ENCODE peak calls at places on chromosomes 4 and X, in nine cellular contexts. F, H, V, C, M, J, I, R and T are unnamed samples.

GRCh38 chr4:112857461-112857860 is 192.0 kb upstream of the ANK2 start:
- DNase-seq in F (no peak), H (no peak), V (peak; percentile 98), C (no peak), M (peak; percentile 48), J (no peak), I (peak; percentile 95), R (peak; percentile 7), T (no peak)

GRCh38 chr4:16785800-16786527 is 112.5 kb downstream of the LDB2 start:
- DNase-seq in F (no peak), H (no peak), V (no peak), C (no peak), M (no peak), J (no peak), I (no peak), R (no peak), T (no peak)

GRCh38 chrX:48531359-48531954 is 8.1 kb upstream of the TBC1D25 start:
- DNase-seq in F (no peak), H (no peak), V (peak; percentile 78), C (no peak), M (no peak), J (no peak), I (peak; percentile 75), R (peak; percentile 28), T (no peak)

GRCh38 chr4:84492290-84492689 is 6.8 kb downstream of the NKX6-1 start:
- DNase-seq in F (no peak), H (no peak), V (no peak), C (no peak), M (no peak), J (no peak), I (no peak), R (no peak), T (no peak)

GRCh38 chrX:68684919-68685304 is 37.4 kb downstream of the STARD8 start:
- DNase-seq in F (no peak), H (no peak), V (no peak), C (no peak), M (no peak), J (no peak), I (no peak), R (no peak), T (no peak)

GRCh38 chrX:151396042-151396826 is 772 bp upstream of the VMA21 start:
- DNase-seq in F (peak; percentile 48), H (peak; percentile 8), V (peak; percentile 35), C (peak; percentile 54), M (no peak), J (peak; percentile 49), I (no peak), R (no peak), T (no peak)

GRCh38 chr4:187501731-187502130 is 493.8 kb upstream of the ZFP42 start:
- DNase-seq in F (no peak), H (no peak), V (no peak), C (no peak), M (no peak), J (no peak), I (no peak), R (no peak), T (no peak)

GRCh38 chrX:119045884-119046283 is 26.9 kb upstream of the CT47C1 start:
- DNase-seq in F (no peak), H (no peak), V (no peak), C (no peak), M (no peak), J (no peak), I (peak; percentile 14), R (no peak), T (no peak)

GRCh38 chrX:152428596-152428995 is 22.5 kb downstream of the GABRA3 start:
- DNase-seq in F (no peak), H (no peak), V (no peak), C (no peak), M (no peak), J (no peak), I (no peak), R (no peak), T (no peak)

GRCh38 chr4:41257257-41257900 is 651 bp downstream of the UCHL1 start:
- DNase-seq in F (no peak), H (peak; percentile 8), V (no peak), C (peak; percentile 55), M (no peak), J (peak; percentile 79), I (no peak), R (peak; percentile 24), T (no peak)

DNA sequence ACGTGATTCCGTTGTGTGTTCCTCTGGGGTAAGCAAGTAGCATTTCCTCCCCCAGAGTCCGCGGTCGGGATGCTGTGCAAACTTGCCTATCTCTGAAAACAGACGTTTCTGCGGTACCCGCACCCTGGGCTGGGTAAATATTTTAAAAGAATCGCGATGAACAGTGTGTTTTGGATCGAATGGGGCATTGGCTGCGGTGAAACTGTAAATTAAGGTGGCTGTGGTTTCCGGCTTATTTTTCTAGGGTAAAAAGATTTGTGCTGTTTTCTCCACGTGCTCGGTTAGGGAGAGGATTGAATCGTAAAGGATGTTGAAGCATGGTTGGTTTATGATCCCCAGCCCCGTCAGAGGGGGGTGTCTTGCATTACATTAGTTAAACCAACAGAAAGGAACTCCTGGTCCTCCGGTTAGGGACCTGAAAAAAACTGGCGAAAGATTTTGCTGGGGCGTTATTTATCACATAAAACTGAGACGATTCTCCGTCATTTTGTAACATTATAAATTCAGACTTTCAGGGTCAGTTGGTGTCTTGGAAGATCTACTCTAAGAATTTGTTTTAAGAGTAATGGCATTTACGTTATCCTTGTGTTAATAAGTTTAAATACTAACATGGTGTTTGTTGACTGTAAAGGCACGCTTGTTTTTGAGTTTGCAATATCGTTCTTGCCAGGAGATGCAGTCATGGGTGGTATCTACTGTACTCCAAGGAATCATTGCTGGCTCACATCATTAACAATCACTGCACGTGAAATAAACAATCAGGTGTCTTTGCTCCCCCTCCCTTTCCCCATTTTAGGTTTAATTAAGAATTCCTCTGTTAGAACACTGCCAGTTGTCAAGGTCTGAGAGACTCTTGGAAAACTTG is 1.4 kb downstream of the HHIP start:
- DNase-seq in F (no peak), H (no peak), V (no peak), C (no peak), M (no peak), J (no peak), I (no peak), R (peak; percentile 5), T (no peak)
- H3K27ac ChIP-seq in F (no peak overlapping the region), H (no peak overlapping the region), V (no peak overlapping the region), C (no peak overlapping the region), M (no peak overlapping the region), J (no peak overlapping the region), I (no peak overlapping the region), R (peak overlapping the region; percentile 44), T (no peak overlapping the region)

GRCh38 chr4:139720806-139721205 is 55.2 kb downstream of the MGST2 start:
- DNase-seq in F (no peak), H (no peak), V (no peak), C (no peak), M (no peak), J (no peak), I (no peak), R (no peak), T (no peak)

GRCh38 chr4:139718358-139718757 is 52.7 kb downstream of the MGST2 start:
- DNase-seq in F (no peak), H (no peak), V (no peak), C (no peak), M (no peak), J (no peak), I (no peak), R (no peak), T (no peak)

GRCh38 chr4:139718833-139719232 is 53.2 kb downstream of the MGST2 start:
- DNase-seq in F (no peak), H (no peak), V (no peak), C (no peak), M (no peak), J (no peak), I (no peak), R (no peak), T (no peak)

GRCh38 chr4:139719381-139720101 is 53.9 kb downstream of the MGST2 start:
- DNase-seq in F (no peak), H (no peak), V (no peak), C (no peak), M (no peak), J (no peak), I (no peak), R (no peak), T (no peak)

GRCh38 chr4:139721789-139722188 is 56.2 kb downstream of the MGST2 start:
- DNase-seq in F (no peak), H (no peak), V (no peak), C (no peak), M (no peak), J (no peak), I (no peak), R (no peak), T (no peak)
- H3K27ac ChIP-seq in F (no peak overlapping the region), H (no peak overlapping the region), V (no peak overlapping the region), C (no peak overlapping the region), M (no peak overlapping the region), J (no peak overlapping the region), I (no peak overlapping the region), R (no peak overlapping the region), T (no peak overlapping the region)

GRCh38 chr4:53783208-53783859 is 192.0 kb upstream of the LNX1 start:
- DNase-seq in F (no peak), H (no peak), V (no peak), C (no peak), M (no peak), J (no peak), I (no peak), R (no peak), T (no peak)
- H3K27ac ChIP-seq in F (no peak overlapping the region), H (no peak overlapping the region), V (no peak overlapping the region), C (no peak overlapping the region), M (no peak overlapping the region), J (no peak overlapping the region), I (no peak overlapping the region), R (peak overlapping the region; percentile 24), T (no peak overlapping the region)

GRCh38 chr4:1831331-1831730 is 24.6 kb downstream of the LETM1 start:
- DNase-seq in F (no peak), H (no peak), V (no peak), C (no peak), M (no peak), J (no peak), I (no peak), R (no peak), T (no peak)

GRCh38 chr4:1833307-1834046 is 22.5 kb downstream of the LETM1 start:
- DNase-seq in F (no peak), H (no peak), V (no peak), C (no peak), M (no peak), J (peak; percentile 57), I (no peak), R (no peak), T (no peak)

GRCh38 chr4:1832690-1833089 is 23.3 kb downstream of the LETM1 start:
- DNase-seq in F (no peak), H (no peak), V (no peak), C (no peak), M (no peak), J (no peak), I (no peak), R (no peak), T (no peak)

GRCh38 chr4:1830642-1831228 is 25.2 kb downstream of the LETM1 start:
- DNase-seq in F (no peak), H (no peak), V (no peak), C (no peak), M (no peak), J (no peak), I (no peak), R (no peak), T (no peak)

DNA sequence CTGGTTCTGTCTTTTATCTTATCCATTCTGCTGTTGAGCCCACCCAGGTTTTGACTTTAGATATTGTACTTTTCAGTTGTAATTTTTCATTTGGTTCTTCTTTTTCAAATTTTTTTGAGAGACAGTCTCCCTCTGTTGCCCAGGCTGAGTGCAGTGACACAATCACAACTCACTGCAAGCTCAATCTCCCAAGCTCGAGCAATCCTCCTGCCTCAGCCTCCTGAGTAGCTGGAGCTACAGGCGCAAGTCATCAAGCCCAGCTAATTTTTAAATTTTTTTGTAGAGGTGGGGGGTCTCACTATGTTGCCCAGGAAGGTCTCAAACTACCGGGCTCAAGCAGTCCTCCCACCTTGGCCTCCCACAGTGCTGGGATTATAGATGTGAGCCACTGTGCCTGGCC is 25.7 kb downstream of the LETM1 start:
- DNase-seq in F (no peak), H (no peak), V (no peak), C (no peak), M (no peak), J (no peak), I (no peak), R (no peak), T (no peak)
- H3K27ac ChIP-seq in F (no peak overlapping the region), H (no peak overlapping the region), V (no peak overlapping the region), C (no peak overlapping the region), M (no peak overlapping the region), J (no peak overlapping the region), I (no peak overlapping the region), R (no peak overlapping the region), T (no peak overlapping the region)